ENCODE peak calls at places on chromosome 9, in five cellular contexts. Y is H9, N is right lobe of liver, O is heart right ventricle, B is hepatocyte. A is an unnamed sample. For H3K9me3, the result is how much of the 10 kb centered on the place peaks cover.

GRCh38 chr9:97046228-97046627 is 7.3 kb upstream of the CTSV start:
- DNase-seq in O (no peak), Y (peak), N (no peak), B (peak), A (peak)

GRCh38 chr9:121297414-121297813 is 29.5 kb downstream of the GSN start:
- DNase-seq in N (no peak), B (no peak), Y (no peak), O (no peak), A (no peak)

GRCh38 chr9:38621434-38622082 is 1.2 kb upstream of the ANKRD18A start:
- DNase-seq in Y (peak), O (peak), N (peak), B (peak), A (peak)

GRCh38 chr9:68867066-68867465 is 146.8 kb downstream of the PRKACG start:
- DNase-seq in O (no peak), N (no peak), Y (no peak), B (no peak), A (no peak)

GRCh38 chr9:75504721-75505120 is 385.8 kb upstream of the PCSK5 start:
- DNase-seq in N (no peak), Y (no peak), B (no peak), O (no peak), A (no peak)

GRCh38 chr9:113131689-113132151 is 19.1 kb upstream of the SLC31A2 start:
- DNase-seq in Y (no peak), N (no peak), B (peak), O (no peak), A (no peak)

GRCh38 chr9:114908796-114909448 is 21.5 kb downstream of the TNFSF8 start:
- DNase-seq in O (no peak), B (no peak), Y (no peak), N (no peak), A (no peak)

GRCh38 chr9:127808347-127809001 is 5.8 kb downstream of the FPGS start:
- DNase-seq in Y (no peak), B (no peak), O (no peak), N (no peak), A (no peak)

GRCh38 chr9:124284940-124285441 is 27.2 kb downstream of the NEK6 start:
- DNase-seq in B (no peak), Y (no peak), N (no peak), O (no peak), A (no peak)

GRCh38 chr9:36551868-36552267 is 20.8 kb upstream of the MELK start:
- DNase-seq in N (no peak), Y (no peak), B (no peak), O (no peak), A (no peak)

GRCh38 chr9:98962181-98962560 is 18.5 kb downstream of the COL15A1 start:
- DNase-seq in B (no peak), Y (no peak), N (no peak), O (no peak), A (no peak)

GRCh38 chr9:77016526-77017504 is 2.6 kb upstream of the FOXB2 start:
- DNase-seq in O (no peak), B (no peak), N (no peak), Y (peak), A (no peak)

GRCh38 chr9:125620216-125620615 is 86.8 kb downstream of the MAPKAP1 start:
- DNase-seq in B (no peak), O (no peak), Y (no peak), N (no peak), A (no peak)

GRCh38 chr9:98085955-98086354 is 29.4 kb downstream of the NANS start:
- DNase-seq in N (no peak), O (no peak), Y (peak), B (no peak), A (no peak)

GRCh38 chr9:18743976-18744375 is 270.0 kb downstream of the ADAMTSL1 start:
- DNase-seq in O (no peak), Y (no peak), N (no peak), B (no peak), A (no peak)

DNA sequence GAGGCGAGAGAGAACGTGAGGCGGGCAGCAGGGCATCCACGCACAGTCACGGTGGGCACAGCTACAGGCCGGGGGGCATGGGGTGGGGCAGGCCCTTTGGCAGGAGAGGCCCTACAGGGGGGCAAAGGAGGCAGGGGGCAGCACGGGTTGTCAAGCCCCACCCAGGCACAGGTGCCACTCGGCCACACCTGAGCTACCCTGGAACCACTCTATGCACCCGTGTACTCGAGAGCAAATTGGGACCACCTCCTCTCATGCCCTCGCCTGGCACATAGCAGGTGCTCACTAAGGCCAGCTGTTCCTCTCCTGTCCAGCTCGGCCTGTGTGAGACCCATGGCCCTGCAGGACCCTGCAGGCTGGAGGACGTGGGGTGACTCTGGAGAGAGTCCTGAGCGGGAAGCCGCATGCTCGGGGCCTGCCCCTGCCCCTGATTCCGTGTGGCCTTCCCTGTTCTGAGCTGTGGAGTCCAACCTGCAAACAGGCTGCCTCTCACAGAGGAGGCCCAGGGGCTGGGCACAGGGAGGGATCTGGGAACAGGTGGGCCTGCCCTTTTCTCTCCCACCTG is 31.4 kb upstream of the SARDH start:
- DNase-seq in O (no peak), B (no peak), Y (peak), N (no peak), A (peak)
- H3K27ac ChIP-seq in O (no peak), B (no peak), Y (no peak), N (peak), A (no peak)

GRCh38 chr9:14633906-14634565 is 59.2 kb downstream of the ZDHHC21 start:
- DNase-seq in N (peak), B (no peak), O (no peak), Y (no peak), A (no peak)

GRCh38 chr9:14627513-14627912 is 65.7 kb downstream of the ZDHHC21 start:
- DNase-seq in Y (no peak), N (no peak), O (no peak), B (no peak), A (no peak)

GRCh38 chr9:14633148-14633547 is 60.1 kb downstream of the ZDHHC21 start:
- DNase-seq in O (no peak), B (no peak), N (no peak), Y (peak), A (no peak)
- H3K9me3 ChIP-seq in O (under half), B (under half), N (under half), Y (under half), A (under half)

GRCh38 chr9:134396825-134397224 is 70.6 kb downstream of the RXRA start:
- DNase-seq in N (no peak), Y (no peak), B (no peak), O (no peak), A (no peak)
- H3K27ac ChIP-seq in N (peak), Y (no peak), B (no peak), O (peak), A (peak)

DNA sequence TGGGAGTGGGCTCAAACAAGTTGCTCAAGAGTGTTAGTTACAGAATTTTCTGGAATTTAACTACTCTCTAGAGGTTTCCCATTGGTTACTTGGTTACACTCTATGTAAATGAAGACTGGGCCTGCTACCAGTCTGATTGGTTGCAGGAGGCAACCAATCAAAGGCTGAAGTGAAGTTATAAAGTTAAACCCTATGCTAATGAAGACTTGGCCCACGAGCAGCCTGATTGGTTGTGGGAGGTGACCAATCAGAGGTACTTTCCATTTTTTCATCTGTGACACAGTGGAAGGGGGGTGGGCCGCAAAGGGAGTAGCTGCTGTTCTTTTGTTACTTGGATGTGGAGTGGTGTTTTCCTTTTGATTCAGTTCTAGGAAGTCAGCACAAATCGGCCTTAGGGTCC is 69.4 kb downstream of the CACNA1B start:
- DNase-seq in O (no peak), Y (no peak), N (no peak), B (no peak), A (no peak)
- H3K9me3 ChIP-seq in O (under half), Y (half or more), N (under half), B (under half), A (under half)

DNA sequence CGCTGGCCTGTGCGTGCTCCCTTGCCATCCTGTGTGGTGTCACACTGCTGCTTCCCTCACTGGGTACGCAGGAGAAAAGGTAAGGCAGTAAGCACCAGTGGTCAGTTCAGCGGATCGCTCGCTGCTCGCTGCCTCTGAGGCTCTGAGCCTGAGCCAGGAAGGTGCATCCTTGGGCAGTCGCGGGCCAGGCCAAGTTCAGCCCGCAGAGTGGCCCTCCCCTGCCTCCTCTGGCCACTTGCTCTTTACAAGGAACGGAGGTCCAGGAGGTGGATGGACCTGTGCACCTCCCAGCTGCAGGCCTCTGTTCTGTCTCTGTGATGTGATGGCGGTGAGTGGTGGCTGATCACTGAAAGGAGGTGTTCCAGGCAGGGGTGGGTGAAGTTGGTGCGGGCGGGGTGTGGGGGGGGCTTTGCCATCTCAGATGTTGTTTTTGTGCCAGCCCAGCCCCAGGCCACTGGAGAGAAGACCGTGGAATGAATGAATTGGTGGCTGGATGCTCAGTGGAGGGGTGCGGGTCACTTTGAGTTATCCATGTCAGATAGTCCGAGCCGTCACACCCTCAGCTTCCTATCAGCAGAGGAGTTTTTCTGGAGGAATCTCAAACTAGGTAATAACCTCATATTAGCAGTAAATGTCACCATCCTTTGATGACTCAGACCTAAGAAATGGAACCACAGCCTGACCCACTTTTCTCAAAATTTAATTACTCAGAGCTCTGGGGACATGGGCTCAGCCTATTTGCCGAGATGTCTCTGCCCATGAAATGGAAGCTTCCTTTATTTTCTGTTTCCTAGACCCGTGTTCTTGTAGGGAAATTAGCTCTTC is 7.3 kb downstream of the COL5A1 start:
- DNase-seq in Y (no peak), O (no peak), N (peak), B (no peak), A (no peak)
- H3K27ac ChIP-seq in Y (no peak), O (no peak), N (no peak), B (no peak), A (no peak)

DNA sequence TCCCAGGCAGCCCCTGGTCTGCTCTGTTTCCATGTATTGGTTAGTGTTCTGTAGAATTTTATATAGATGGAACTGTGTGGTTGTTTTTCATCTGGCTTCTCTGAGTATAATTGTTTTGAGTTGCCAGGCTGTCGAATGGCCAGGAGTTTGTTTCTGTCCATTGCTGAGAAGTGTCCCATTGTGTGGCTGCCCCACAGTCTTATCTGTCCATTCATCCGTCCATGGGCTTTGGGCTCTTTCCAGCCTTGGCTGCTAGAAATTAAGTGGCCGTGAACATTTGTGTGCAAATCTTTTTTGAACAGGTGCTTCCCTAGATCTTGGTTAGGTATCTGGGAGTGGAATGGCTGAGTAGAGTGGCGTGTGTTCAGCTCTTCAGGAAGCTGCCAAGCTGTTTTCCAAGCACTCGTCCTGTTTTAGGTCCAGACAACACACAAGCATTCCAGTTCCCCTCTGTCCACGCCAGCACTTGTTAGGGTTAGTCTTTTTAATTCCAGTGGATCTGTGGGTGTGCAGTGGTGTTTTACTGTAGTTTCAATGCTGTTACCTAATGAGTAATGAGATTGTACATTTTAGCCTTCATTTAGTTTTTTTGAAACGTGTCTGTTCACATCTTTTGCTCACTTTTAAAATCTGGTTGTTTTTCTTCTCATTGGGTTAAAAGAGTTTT is 122.2 kb upstream of the CACNA1B start:
- DNase-seq in O (no peak), B (no peak), Y (no peak), N (no peak), A (no peak)
- H3K9me3 ChIP-seq in O (under half), B (under half), Y (under half), N (under half), A (under half)

GRCh38 chr9:81716409-81716808 is 27.1 kb upstream of the TLE1 start:
- DNase-seq in N (no peak), B (no peak), Y (no peak), O (no peak), A (no peak)

GRCh38 chr9:81719972-81720371 is 30.6 kb upstream of the TLE1 start:
- DNase-seq in N (no peak), Y (no peak), B (no peak), O (no peak), A (no peak)

GRCh38 chr9:81717061-81717746 is 27.9 kb upstream of the TLE1 start:
- DNase-seq in N (no peak), B (no peak), O (no peak), Y (no peak), A (no peak)

GRCh38 chr9:81718244-81718643 is 28.9 kb upstream of the TLE1 start:
- DNase-seq in O (no peak), N (no peak), Y (no peak), B (no peak), A (no peak)

GRCh38 chr9:81717747-81718077 is 28.4 kb upstream of the TLE1 start:
- DNase-seq in N (no peak), O (no peak), B (peak), Y (no peak), A (no peak)
- H3K27ac ChIP-seq in N (no peak), O (no peak), B (peak), Y (no peak), A (no peak)

GRCh38 chr9:135476561-135476960 is 3.0 kb upstream of the PPP1R26 start:
- DNase-seq in Y (no peak), B (no peak), N (no peak), O (no peak), A (no peak)
- H3K9me3 ChIP-seq in Y (under half), B (under half), N (under half), O (under half), A (under half)

DNA sequence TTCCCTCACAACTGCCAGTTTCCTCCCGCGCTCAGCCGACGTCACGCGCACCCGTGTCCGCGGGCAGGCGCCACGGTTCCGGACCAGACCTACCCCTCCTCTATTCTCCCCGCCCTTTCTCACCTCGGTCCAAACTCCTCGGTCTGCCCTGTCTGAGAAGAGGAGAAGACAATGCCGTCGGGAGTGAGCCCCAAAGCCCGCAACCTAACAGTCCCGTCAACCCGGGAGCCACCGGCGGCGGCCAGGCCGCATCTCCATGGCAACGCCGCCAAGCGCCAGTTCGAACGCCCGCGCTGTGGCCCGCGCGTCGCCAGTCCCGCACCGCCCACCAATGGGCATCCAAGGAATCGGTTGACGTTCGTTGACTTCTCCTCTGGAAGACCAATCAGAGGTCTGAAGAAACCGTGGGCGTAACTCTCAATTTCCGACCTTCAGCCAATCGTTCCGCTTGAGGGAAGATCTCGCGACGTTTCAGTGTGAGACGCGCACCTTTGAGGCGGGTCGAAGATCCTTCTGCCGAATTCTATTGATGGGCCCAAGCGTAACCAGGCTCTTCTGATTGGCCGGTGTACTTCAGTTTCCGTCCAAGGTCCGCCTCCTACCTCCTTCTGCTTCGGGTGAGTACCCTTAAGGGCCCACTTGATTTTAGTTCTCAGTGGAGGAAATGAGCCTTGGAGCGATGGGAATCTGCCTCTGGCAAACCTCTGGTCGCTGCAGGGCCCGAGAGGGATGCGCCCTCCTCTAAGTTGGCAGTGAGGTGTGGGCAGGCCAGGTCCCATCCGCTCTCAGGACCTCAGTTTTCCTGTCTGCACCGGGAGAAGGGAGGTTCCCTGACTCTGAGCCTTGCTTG is at the start of the genes KIF24 and NUDT2:
- DNase-seq in O (peak), Y (peak), N (peak), B (peak), A (peak)
- H3K27ac ChIP-seq in O (peak), Y (peak), N (peak), B (peak), A (peak)

GRCh38 chr9:88960632-88961031 is 30.6 kb upstream of the S1PR3 start:
- DNase-seq in Y (no peak), N (no peak), B (no peak), O (no peak), A (no peak)

GRCh38 chr9:88965473-88965872 is 25.8 kb upstream of the S1PR3 start:
- DNase-seq in B (no peak), Y (no peak), N (no peak), O (peak), A (no peak)

GRCh38 chr9:88954073-88954472 is 37.2 kb upstream of the S1PR3 start:
- DNase-seq in O (no peak), N (no peak), Y (no peak), B (no peak), A (no peak)

GRCh38 chr9:88957526-88957925 is 33.7 kb upstream of the S1PR3 start:
- DNase-seq in B (no peak), Y (no peak), N (no peak), O (no peak), A (no peak)

DNA sequence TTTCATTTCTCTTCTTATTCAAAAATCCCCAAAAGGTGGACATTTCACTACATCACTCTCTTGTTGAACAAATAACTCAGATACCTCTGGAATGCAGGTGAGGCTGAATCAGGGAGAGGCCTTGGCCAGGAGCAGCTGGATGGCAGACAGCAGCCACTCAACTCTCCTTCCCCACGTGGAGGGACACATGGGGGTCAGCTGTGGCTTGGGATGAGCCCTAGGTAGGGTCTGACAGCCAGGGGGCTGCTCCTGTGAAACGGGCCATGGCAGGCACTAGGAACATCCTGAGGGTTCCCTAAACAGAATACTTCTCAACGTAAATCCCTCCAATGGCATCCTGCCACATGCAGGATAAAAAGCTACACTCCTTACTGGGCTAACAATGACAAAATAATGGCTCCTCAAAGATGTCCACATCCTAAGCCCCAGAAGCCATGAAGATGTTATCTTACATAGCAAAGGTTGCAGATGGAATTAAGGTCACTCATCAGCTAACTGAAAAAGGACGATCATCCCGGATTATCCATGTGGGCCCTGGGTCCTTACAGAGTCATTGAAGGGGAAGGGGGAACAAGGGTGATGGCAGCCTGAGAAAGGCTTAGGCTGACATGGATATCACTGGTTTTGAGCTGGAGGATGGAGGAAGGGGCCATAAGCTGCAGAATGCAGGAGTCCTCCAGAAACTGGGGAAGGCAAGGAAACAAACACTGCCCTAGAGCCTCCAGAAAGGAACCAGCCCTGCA is 31.4 kb upstream of the S1PR3 start:
- DNase-seq in N (no peak), B (no peak), O (no peak), Y (no peak), A (no peak)
- H3K9me3 ChIP-seq in N (under half), B (under half), O (under half), Y (under half), A (under half)